ENCODE peak calls at places on chromosomes 3 and 15, in four cellular contexts. One of them, this sample, is unnamed.

GRCh38 chr15:32682569-32682968 is 35.2 kb upstream of the GREM1 start:
- DNase-seq in IMR-90: peak; percentile 95
- DNase-seq in K562: no peak
- DNase-seq in keratinocyte: no peak
- DNase-seq in this sample: no peak

GRCh38 chr3:9497821-9498565 is 55.6 kb downstream of the LHFPL4 start:
- DNase-seq in keratinocyte: peak; percentile 50
- DNase-seq in IMR-90: peak; percentile 74
- DNase-seq in K562: no peak
- DNase-seq in this sample: no peak

GRCh38 chr3:132164469-132165092 is 129.8 kb upstream of the CPNE4 start:
- DNase-seq in K562: no peak
- DNase-seq in keratinocyte: no peak
- DNase-seq in IMR-90: peak; percentile 29
- DNase-seq in this sample: no peak

GRCh38 chr15:43093026-43093425 is 12.8 kb downstream of the UBR1 start:
- DNase-seq in IMR-90: peak; percentile 85
- DNase-seq in K562: no peak
- DNase-seq in keratinocyte: no peak
- DNase-seq in this sample: no peak

GRCh38 chr3:186980989-186981388 is 50.7 kb downstream of the ST6GAL1 start:
- DNase-seq in K562: no peak
- DNase-seq in IMR-90: no peak
- DNase-seq in keratinocyte: no peak
- DNase-seq in this sample: no peak

GRCh38 chr15:52143862-52144261 is 31.3 kb upstream of the BCL2L10 start:
- DNase-seq in K562: peak; percentile 23
- DNase-seq in IMR-90: peak; percentile 81
- DNase-seq in keratinocyte: no peak
- DNase-seq in this sample: no peak

GRCh38 chr15:77440378-77440999 is 19.8 kb downstream of the HMG20A start:
- DNase-seq in keratinocyte: no peak
- DNase-seq in IMR-90: peak; percentile 70
- DNase-seq in K562: no peak
- DNase-seq in this sample: no peak

GRCh38 chr3:18049101-18049500 is 306.7 kb upstream of the TBC1D5 start:
- DNase-seq in IMR-90: no peak
- DNase-seq in K562: no peak
- DNase-seq in keratinocyte: no peak
- DNase-seq in this sample: no peak

GRCh38 chr15:39255760-39256159 is 325.1 kb upstream of the THBS1 start:
- DNase-seq in IMR-90: no peak
- DNase-seq in K562: no peak
- DNase-seq in keratinocyte: no peak
- DNase-seq in this sample: no peak

GRCh38 chr3:65678480-65678879 is 360.2 kb downstream of the MAGI1 start:
- DNase-seq in keratinocyte: no peak
- DNase-seq in K562: no peak
- DNase-seq in IMR-90: no peak
- DNase-seq in this sample: no peak

GRCh38 chr3:157487339-157487738 is 15.9 kb downstream of the VEPH1 start:
- DNase-seq in K562: no peak
- DNase-seq in keratinocyte: no peak
- DNase-seq in IMR-90: peak; percentile 67
- DNase-seq in this sample: no peak

GRCh38 chr15:99306694-99307338 is 55.5 kb downstream of the LRRC28 start:
- DNase-seq in keratinocyte: no peak
- DNase-seq in IMR-90: peak; percentile 8
- DNase-seq in K562: no peak
- DNase-seq in this sample: no peak

GRCh38 chr3:120673116-120673515 is 8.9 kb downstream of the HGD start:
- DNase-seq in K562: no peak
- DNase-seq in IMR-90: no peak
- DNase-seq in keratinocyte: no peak
- DNase-seq in this sample: no peak

GRCh38 chr3:169813757-169814517 is 1.2 kb upstream of the LRRC34 start:
- DNase-seq in K562: no peak
- DNase-seq in IMR-90: no peak
- DNase-seq in keratinocyte: no peak
- DNase-seq in this sample: peak; percentile 28

GRCh38 chr3:129439381-129439816 is 349 bp downstream of the MBD4 start:
- DNase-seq in K562: peak; percentile 61
- DNase-seq in IMR-90: no peak
- DNase-seq in keratinocyte: no peak
- DNase-seq in this sample: peak; percentile 28

GRCh38 chr15:42154576-42155355 is 1.7 kb downstream of the PLA2G4F start:
- DNase-seq in keratinocyte: no peak
- DNase-seq in K562: no peak
- DNase-seq in IMR-90: no peak
- DNase-seq in this sample: no peak

GRCh38 chr15:67133026-67133425 is 67.6 kb downstream of the SMAD3 start:
- DNase-seq in K562: no peak
- DNase-seq in keratinocyte: no peak
- DNase-seq in IMR-90: no peak
- DNase-seq in this sample: no peak

GRCh38 chr3:153956621-153957020 is 164.6 kb upstream of the ARHGEF26 start:
- DNase-seq in K562: no peak
- DNase-seq in keratinocyte: no peak
- DNase-seq in IMR-90: no peak
- DNase-seq in this sample: no peak

GRCh38 chr15:66936115-66936863 is 129.1 kb upstream of the SMAD3 start:
- DNase-seq in keratinocyte: no peak
- DNase-seq in IMR-90: peak; percentile 64
- DNase-seq in K562: no peak
- DNase-seq in this sample: no peak

GRCh38 chr3:155646128-155646527 is 98.7 kb downstream of the PLCH1 start:
- DNase-seq in keratinocyte: no peak
- DNase-seq in K562: no peak
- DNase-seq in IMR-90: no peak
- DNase-seq in this sample: no peak

DNA sequence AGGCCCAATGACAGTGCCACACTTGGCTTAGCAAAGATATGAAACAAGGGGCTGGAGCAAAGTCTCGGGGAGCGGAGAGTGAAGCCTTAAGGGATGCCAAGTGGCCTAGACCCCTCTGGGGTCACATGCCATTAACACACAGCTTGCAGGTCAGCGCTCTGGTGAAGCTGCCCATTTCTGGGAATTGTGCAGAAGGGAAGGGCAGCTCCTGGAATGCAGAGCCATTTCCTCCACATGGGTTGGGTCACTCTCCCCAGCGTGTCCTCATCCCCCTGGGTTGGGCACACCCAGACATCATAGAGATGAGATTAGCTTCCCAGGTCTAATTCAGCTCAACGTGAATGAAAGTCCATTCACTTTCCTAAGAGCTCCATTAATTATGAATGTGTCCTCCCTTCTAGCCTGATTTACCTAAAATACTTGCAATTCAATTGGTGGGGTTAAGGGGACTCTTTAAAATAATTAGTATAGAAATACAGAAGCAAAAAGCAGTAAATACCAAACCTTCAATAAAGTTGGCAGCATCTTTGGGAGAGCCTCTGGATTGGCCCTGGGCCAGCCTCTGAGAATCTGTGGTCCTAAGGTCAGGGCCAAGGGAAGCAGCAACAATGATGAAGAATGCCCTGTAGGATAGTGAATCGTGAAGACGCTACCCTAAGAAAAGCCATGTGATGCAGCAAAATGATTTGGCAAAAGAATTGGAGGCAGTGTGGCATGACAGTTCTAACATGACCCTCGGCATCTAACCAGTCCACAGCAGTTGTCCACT is 17.8 kb downstream of the MRAS start:
- DNase-seq in keratinocyte: no peak
- DNase-seq in K562: no peak
- DNase-seq in IMR-90: no peak
- DNase-seq in this sample: no peak
- H3K9me1 ChIP-seq in keratinocyte: no peaks in the 10 kb centered on the region
- H3K9me1 ChIP-seq in K562: no peaks in the 10 kb centered on the region
- H3K9me1 ChIP-seq in IMR-90: peaks cover 16% of the 10 kb centered on the region
- H3K9me1 ChIP-seq in this sample: no peaks in the 10 kb centered on the region

GRCh38 chr15:37940886-37941285 is 6.4 kb downstream of the TMCO5A start:
- DNase-seq in IMR-90: no peak
- DNase-seq in K562: no peak
- DNase-seq in keratinocyte: no peak
- DNase-seq in this sample: no peak
- H3K9me1 ChIP-seq in IMR-90: no peaks in the 10 kb centered on the region
- H3K9me1 ChIP-seq in K562: no peaks in the 10 kb centered on the region
- H3K9me1 ChIP-seq in keratinocyte: no peaks in the 10 kb centered on the region
- H3K9me1 ChIP-seq in this sample: no peaks in the 10 kb centered on the region

GRCh38 chr3:115683305-115683704 is 60.0 kb downstream of the GAP43 start:
- DNase-seq in keratinocyte: no peak
- DNase-seq in IMR-90: no peak
- DNase-seq in K562: no peak
- DNase-seq in this sample: no peak

GRCh38 chr3:115683773-115684172 is 60.5 kb downstream of the GAP43 start:
- DNase-seq in IMR-90: no peak
- DNase-seq in keratinocyte: no peak
- DNase-seq in K562: no peak
- DNase-seq in this sample: no peak

GRCh38 chr3:115688408-115688807 is 65.1 kb downstream of the GAP43 start:
- DNase-seq in K562: no peak
- DNase-seq in IMR-90: no peak
- DNase-seq in keratinocyte: no peak
- DNase-seq in this sample: no peak

GRCh38 chr3:115680802-115681345 is 57.6 kb downstream of the GAP43 start:
- DNase-seq in K562: no peak
- DNase-seq in keratinocyte: no peak
- DNase-seq in IMR-90: no peak
- DNase-seq in this sample: no peak

DNA sequence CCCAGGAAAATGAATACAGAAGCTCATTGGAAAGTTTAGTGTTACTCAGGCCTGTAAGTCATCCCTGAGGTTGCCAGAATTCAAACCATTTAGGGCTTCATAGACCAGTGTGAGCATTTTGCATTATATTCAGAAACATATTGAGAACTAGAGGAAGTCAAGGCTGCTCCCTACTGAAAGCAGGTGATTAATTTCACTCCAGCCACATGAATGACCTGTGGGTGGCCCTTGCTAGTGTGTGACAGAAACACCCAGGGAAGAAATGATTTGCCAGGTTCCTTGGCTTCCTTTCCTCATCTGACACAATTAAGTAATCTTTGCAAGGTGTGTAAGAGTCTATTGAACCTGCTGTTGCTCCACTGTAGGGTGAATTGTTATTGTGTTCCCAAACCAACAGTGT is 61.8 kb downstream of the GAP43 start:
- DNase-seq in keratinocyte: no peak
- DNase-seq in IMR-90: no peak
- DNase-seq in K562: no peak
- DNase-seq in this sample: no peak
- H3K9me1 ChIP-seq in keratinocyte: no peaks in the 10 kb centered on the region
- H3K9me1 ChIP-seq in IMR-90: no peaks in the 10 kb centered on the region
- H3K9me1 ChIP-seq in K562: no peaks in the 10 kb centered on the region
- H3K9me1 ChIP-seq in this sample: no peaks in the 10 kb centered on the region

DNA sequence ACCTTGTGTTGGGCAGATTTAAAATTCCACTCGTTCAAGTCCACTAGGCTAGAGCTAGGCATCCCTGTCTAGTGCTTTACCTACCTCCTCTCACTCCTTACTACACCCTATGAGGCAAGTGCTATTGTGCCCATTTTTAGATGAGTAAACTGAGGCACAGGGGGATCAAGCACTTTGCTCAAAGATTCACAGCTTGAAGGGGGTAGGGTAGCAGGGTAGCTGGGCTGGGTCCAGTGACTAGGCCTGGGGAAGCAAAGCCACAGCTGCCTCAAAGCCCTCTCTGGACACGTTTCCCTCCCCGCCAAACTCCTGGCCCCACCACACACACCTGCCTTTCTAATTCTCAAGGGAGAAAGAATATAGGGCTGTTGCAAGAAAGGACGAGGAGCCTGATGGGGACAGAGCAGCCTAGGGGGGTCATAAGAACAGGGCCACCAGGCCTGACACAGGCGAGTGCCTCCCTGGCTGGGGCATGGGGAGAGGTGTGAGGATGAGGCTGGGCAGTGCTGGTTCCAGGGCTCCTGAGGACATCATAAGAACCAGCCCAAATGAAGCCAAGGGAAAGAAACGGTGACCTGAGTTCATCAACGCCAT is 34.8 kb upstream of the SFMBT1 start:
- DNase-seq in IMR-90: no peak
- DNase-seq in K562: no peak
- DNase-seq in keratinocyte: no peak
- DNase-seq in this sample: no peak
- H3K9me1 ChIP-seq in IMR-90: peaks cover 3% of the 10 kb centered on the region
- H3K9me1 ChIP-seq in K562: no peaks in the 10 kb centered on the region
- H3K9me1 ChIP-seq in keratinocyte: no peaks in the 10 kb centered on the region
- H3K9me1 ChIP-seq in this sample: no peaks in the 10 kb centered on the region

DNA sequence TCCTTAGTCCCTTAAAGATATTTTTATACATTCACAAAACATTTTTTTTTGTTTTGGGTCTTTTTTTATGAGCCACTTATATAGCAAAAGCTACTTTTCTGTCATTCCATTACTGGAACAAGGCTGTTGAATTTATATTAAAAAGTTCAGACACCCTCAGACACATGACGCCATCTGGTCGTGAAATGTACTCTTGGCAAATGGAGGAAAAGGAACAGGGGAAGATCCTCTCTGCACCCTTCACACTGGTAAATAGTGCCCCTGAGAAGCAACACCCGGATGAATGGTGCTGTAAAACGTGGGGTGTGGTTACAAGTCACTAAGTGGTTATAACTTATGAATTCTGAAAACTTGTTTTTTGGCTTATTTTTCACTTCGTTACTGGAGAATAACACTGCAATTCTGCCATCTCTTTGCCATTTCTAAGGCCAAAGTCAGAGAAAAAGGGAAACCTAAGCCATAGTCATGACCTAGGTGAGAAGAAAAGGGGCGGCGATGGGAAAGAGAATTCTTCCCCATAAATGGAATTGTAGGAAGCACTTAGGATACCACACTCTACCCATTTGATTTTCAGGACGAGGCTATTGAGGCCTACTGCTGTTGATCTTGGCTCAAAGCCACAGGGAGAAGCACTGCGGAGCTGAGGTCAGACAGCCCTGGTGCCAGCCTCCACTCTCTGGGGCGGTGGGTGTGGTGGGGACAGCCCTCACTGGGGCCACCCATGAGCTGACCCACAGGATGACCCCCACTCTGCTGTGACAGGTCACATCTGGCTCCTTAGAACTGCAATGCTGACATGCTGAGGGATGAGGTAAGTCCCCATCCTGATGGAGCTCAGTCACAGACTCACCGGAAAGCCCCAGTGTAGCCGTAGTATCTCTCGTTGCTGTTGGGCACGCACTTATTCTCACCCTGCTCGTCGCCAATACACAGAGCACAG is 21.8 kb downstream of the LTF start:
- DNase-seq in K562: no peak
- DNase-seq in IMR-90: no peak
- DNase-seq in keratinocyte: peak; percentile 35
- DNase-seq in this sample: no peak
- H3K9me1 ChIP-seq in K562: no peaks in the 10 kb centered on the region
- H3K9me1 ChIP-seq in IMR-90: no peaks in the 10 kb centered on the region
- H3K9me1 ChIP-seq in keratinocyte: no peaks in the 10 kb centered on the region
- H3K9me1 ChIP-seq in this sample: no peaks in the 10 kb centered on the region